ENCODE peak calls at places on chromosomes 1 and 21, in seven cellular contexts. P is GM13977; D is EL; F is stimulated activated CD4-positive, alpha-beta T cell treated with anti-CD3 and anti-CD28 coated beads, Interleukin-4, amount 100 ng/mL, for 4 hours; A is fibroblast of the conjunctiva; S is AG09309; Y is lung microvascular endothelial cell. K is an unnamed sample.

GRCh38 chr1:94528271-94528670 is 13.3 kb downstream of the F3 start:
- DNase-seq in P (no peak), D (peak), F (no peak), A (no peak), S (no peak), Y (no peak), K (no peak)

GRCh38 chr1:205976708-205977107 is 26.5 kb downstream of the RAB7B start:
- DNase-seq in P (no peak), D (peak), F (no peak), A (no peak), S (no peak), Y (no peak), K (no peak)

GRCh38 chr1:48017716-48018115 is 20.5 kb upstream of the TRABD2B start:
- DNase-seq in P (no peak), D (no peak), F (no peak), A (no peak), S (no peak), Y (no peak), K (no peak)

GRCh38 chr1:92495392-92496066 is 8.8 kb upstream of the GFI1 start:
- DNase-seq in P (no peak), D (no peak), F (no peak), A (no peak), S (no peak), Y (no peak), K (no peak)

GRCh38 chr1:222071313-222071886 is 329.5 kb upstream of the DUSP10 start:
- DNase-seq in P (no peak), D (no peak), F (no peak), A (no peak), S (no peak), Y (no peak), K (no peak)

GRCh38 chr21:20260124-20260523 is 738.1 kb upstream of the NCAM2 start:
- DNase-seq in P (no peak), D (no peak), F (no peak), A (no peak), S (no peak), Y (no peak), K (no peak)

GRCh38 chr1:45337630-45338320 is 2.2 kb upstream of the TOE1 start:
- DNase-seq in P (no peak), D (no peak), F (no peak), A (no peak), S (no peak), Y (no peak), K (no peak)

GRCh38 chr1:64469977-64470669 is at the start of gene CACHD1:
- DNase-seq in P (peak), D (peak), F (peak), A (peak), S (peak), Y (peak), K (no peak)

GRCh38 chr1:178310685-178311105 is 186.1 kb downstream of the CLEC20A start:
- DNase-seq in P (peak), D (peak), F (no peak), A (peak), S (peak), Y (peak), K (peak)

GRCh38 chr1:59146651-59147358 is 150.1 kb upstream of the FGGY start:
- DNase-seq in P (peak), D (peak), F (peak), A (no peak), S (no peak), Y (peak), K (no peak)

GRCh38 chr1:239739919-239740318 is 351.8 kb upstream of the FMN2 start:
- DNase-seq in P (no peak), D (no peak), F (no peak), A (no peak), S (no peak), Y (no peak), K (no peak)

GRCh38 chr1:31625561-31626272 is 8.2 kb downstream of the HCRTR1 start:
- DNase-seq in P (no peak), D (peak), F (no peak), A (no peak), S (no peak), Y (peak), K (no peak)

GRCh38 chr1:212749924-212750535 is 41.5 kb downstream of the NSL1 start:
- DNase-seq in P (peak), D (peak), F (no peak), A (peak), S (peak), Y (peak), K (peak)

GRCh38 chr1:85195703-85196102 is 5.1 kb downstream of the SYDE2 start:
- DNase-seq in P (no peak), D (no peak), F (no peak), A (no peak), S (no peak), Y (no peak), K (no peak)

GRCh38 chr1:107110346-107110745 is 30.5 kb upstream of the NTNG1 start:
- DNase-seq in P (no peak), D (peak), F (no peak), A (no peak), S (peak), Y (no peak), K (no peak)

GRCh38 chr1:57279909-57280666 is 143.8 kb downstream of the DAB1 start:
- DNase-seq in P (no peak), D (no peak), F (no peak), A (no peak), S (no peak), Y (no peak), K (no peak)

GRCh38 chr21:45811136-45811535 is 167.6 kb downstream of the PCBP3 start:
- DNase-seq in P (no peak), D (no peak), F (no peak), A (no peak), S (no peak), Y (no peak), K (no peak)

GRCh38 chr1:155078496-155079209 is at the start of gene EFNA3:
- DNase-seq in P (peak), D (peak), F (peak), A (no peak), S (no peak), Y (peak), K (no peak)

GRCh38 chr1:99969729-99970591 is at the start of gene SLC35A3:
- DNase-seq in P (peak), D (peak), F (peak), A (peak), S (no peak), Y (peak), K (no peak)

GRCh38 chr1:27152004-27152828 is 2.7 kb downstream of the SLC9A1 start:
- DNase-seq in P (no peak), D (peak), F (no peak), A (no peak), S (no peak), Y (peak), K (no peak)

GRCh38 chr1:105626276-105626987 is 1430.0 kb upstream of the PRMT6 start:
- DNase-seq in P (no peak), D (no peak), F (no peak), A (no peak), S (no peak), Y (no peak), K (no peak)

GRCh38 chr21:34499116-34499515 is 12.9 kb downstream of the KCNE1 start:
- DNase-seq in P (no peak), D (no peak), F (no peak), A (no peak), S (no peak), Y (no peak), K (no peak)

GRCh38 chr1:210726621-210727020 is 397.9 kb downstream of the HHAT start:
- DNase-seq in P (no peak), D (peak), F (no peak), A (no peak), S (no peak), Y (no peak), K (peak)

K was measured in SK-N-MC.